ENCODE peak calls at places on chromosomes 2 and 18, in eight cellular contexts. One of them, this sample, is unnamed.

GRCh38 chr2:96959406-96960110 is 26.8 kb downstream of the FAM178B start:
- DNase-seq in EH: no peak
- DNase-seq in cardiac fibroblast: no peak
- DNase-seq in fibroblast of the aortic adventitia: no peak
- DNase-seq in glomerular endothelial cell: no peak
- DNase-seq in activated T-helper 1 cell treated with anti-CD3 and anti-CD28 coated beads, Interleukin-2, amount 50 U/mL, for 16 hours: no peak
- DNase-seq in HEK293T: no peak
- DNase-seq in psoas muscle: no peak
- DNase-seq in this sample: no peak

GRCh38 chr2:53475320-53475719 is 292.3 kb upstream of the CHAC2 start:
- DNase-seq in EH: peak
- DNase-seq in cardiac fibroblast: no peak
- DNase-seq in fibroblast of the aortic adventitia: peak
- DNase-seq in glomerular endothelial cell: no peak
- DNase-seq in activated T-helper 1 cell treated with anti-CD3 and anti-CD28 coated beads, Interleukin-2, amount 50 U/mL, for 16 hours: no peak
- DNase-seq in HEK293T: no peak
- DNase-seq in psoas muscle: no peak
- DNase-seq in this sample: no peak

GRCh38 chr2:40364143-40364903 is 87.6 kb downstream of the SLC8A1 start:
- DNase-seq in EH: peak
- DNase-seq in cardiac fibroblast: peak
- DNase-seq in fibroblast of the aortic adventitia: peak
- DNase-seq in glomerular endothelial cell: no peak
- DNase-seq in activated T-helper 1 cell treated with anti-CD3 and anti-CD28 coated beads, Interleukin-2, amount 50 U/mL, for 16 hours: no peak
- DNase-seq in HEK293T: no peak
- DNase-seq in psoas muscle: no peak
- DNase-seq in this sample: no peak

GRCh38 chr2:43519711-43520221 is 76.1 kb downstream of the THADA start:
- DNase-seq in EH: peak
- DNase-seq in cardiac fibroblast: peak
- DNase-seq in fibroblast of the aortic adventitia: peak
- DNase-seq in glomerular endothelial cell: peak
- DNase-seq in activated T-helper 1 cell treated with anti-CD3 and anti-CD28 coated beads, Interleukin-2, amount 50 U/mL, for 16 hours: no peak
- DNase-seq in HEK293T: no peak
- DNase-seq in psoas muscle: no peak
- DNase-seq in this sample: no peak

GRCh38 chr2:47602996-47603395 is 179.9 kb upstream of the MSH6 start:
- DNase-seq in EH: no peak
- DNase-seq in cardiac fibroblast: peak
- DNase-seq in fibroblast of the aortic adventitia: peak
- DNase-seq in glomerular endothelial cell: no peak
- DNase-seq in activated T-helper 1 cell treated with anti-CD3 and anti-CD28 coated beads, Interleukin-2, amount 50 U/mL, for 16 hours: no peak
- DNase-seq in HEK293T: no peak
- DNase-seq in psoas muscle: no peak
- DNase-seq in this sample: no peak

GRCh38 chr18:77765468-77765867 is 515.8 kb downstream of the GALR1 start:
- DNase-seq in EH: no peak
- DNase-seq in cardiac fibroblast: peak
- DNase-seq in fibroblast of the aortic adventitia: no peak
- DNase-seq in glomerular endothelial cell: no peak
- DNase-seq in activated T-helper 1 cell treated with anti-CD3 and anti-CD28 coated beads, Interleukin-2, amount 50 U/mL, for 16 hours: no peak
- DNase-seq in HEK293T: peak
- DNase-seq in psoas muscle: no peak
- DNase-seq in this sample: no peak

GRCh38 chr18:79259218-79259617 is 136.5 kb upstream of the NFATC1 start:
- DNase-seq in EH: no peak
- DNase-seq in cardiac fibroblast: no peak
- DNase-seq in fibroblast of the aortic adventitia: no peak
- DNase-seq in glomerular endothelial cell: no peak
- DNase-seq in activated T-helper 1 cell treated with anti-CD3 and anti-CD28 coated beads, Interleukin-2, amount 50 U/mL, for 16 hours: no peak
- DNase-seq in HEK293T: no peak
- DNase-seq in psoas muscle: no peak
- DNase-seq in this sample: no peak

GRCh38 chr2:100036020-100036419 is 106.4 kb downstream of the AFF3 start:
- DNase-seq in EH: no peak
- DNase-seq in cardiac fibroblast: no peak
- DNase-seq in fibroblast of the aortic adventitia: no peak
- DNase-seq in glomerular endothelial cell: no peak
- DNase-seq in activated T-helper 1 cell treated with anti-CD3 and anti-CD28 coated beads, Interleukin-2, amount 50 U/mL, for 16 hours: no peak
- DNase-seq in HEK293T: no peak
- DNase-seq in psoas muscle: no peak
- DNase-seq in this sample: no peak

GRCh38 chr18:49238433-49239042 is 221.9 kb downstream of the DYM start:
- DNase-seq in EH: peak
- DNase-seq in cardiac fibroblast: peak
- DNase-seq in fibroblast of the aortic adventitia: peak
- DNase-seq in glomerular endothelial cell: no peak
- DNase-seq in activated T-helper 1 cell treated with anti-CD3 and anti-CD28 coated beads, Interleukin-2, amount 50 U/mL, for 16 hours: no peak
- DNase-seq in HEK293T: peak
- DNase-seq in psoas muscle: no peak
- DNase-seq in this sample: no peak

GRCh38 chr2:142189506-142189905 is 58.7 kb upstream of the LRP1B start:
- DNase-seq in EH: peak
- DNase-seq in cardiac fibroblast: no peak
- DNase-seq in fibroblast of the aortic adventitia: no peak
- DNase-seq in glomerular endothelial cell: no peak
- DNase-seq in activated T-helper 1 cell treated with anti-CD3 and anti-CD28 coated beads, Interleukin-2, amount 50 U/mL, for 16 hours: no peak
- DNase-seq in HEK293T: no peak
- DNase-seq in psoas muscle: no peak
- DNase-seq in this sample: no peak

GRCh38 chr2:128413718-128414341 is 95.2 kb upstream of the HS6ST1 start:
- DNase-seq in EH: peak
- DNase-seq in cardiac fibroblast: no peak
- DNase-seq in fibroblast of the aortic adventitia: no peak
- DNase-seq in glomerular endothelial cell: no peak
- DNase-seq in activated T-helper 1 cell treated with anti-CD3 and anti-CD28 coated beads, Interleukin-2, amount 50 U/mL, for 16 hours: no peak
- DNase-seq in HEK293T: no peak
- DNase-seq in psoas muscle: no peak
- DNase-seq in this sample: no peak

GRCh38 chr2:179037807-179038206 is 12.1 kb downstream of the CCDC141 start:
- DNase-seq in EH: no peak
- DNase-seq in cardiac fibroblast: no peak
- DNase-seq in fibroblast of the aortic adventitia: no peak
- DNase-seq in glomerular endothelial cell: no peak
- DNase-seq in activated T-helper 1 cell treated with anti-CD3 and anti-CD28 coated beads, Interleukin-2, amount 50 U/mL, for 16 hours: no peak
- DNase-seq in HEK293T: no peak
- DNase-seq in psoas muscle: no peak
- DNase-seq in this sample: no peak